ENCODE peak calls at places on chromosomes 6 and 20, in nine cellular contexts. L is cardiac muscle cell, Y is GM23338, D is left lung, P is osteoblast, K is mucosa of descending colon, R is esophagus muscularis mucosa, J is ascending aorta, N is stomach. Z is an unnamed sample.

GRCh38 chr6:20211941-20212391 is 303 bp downstream of the MBOAT1 start:
- DNase-seq in L (peak; percentile 64), J (no peak), D (peak; percentile 66), N (peak; percentile 60), R (peak; percentile 85), P (peak; percentile 48), Y (peak; percentile 73), K (peak; percentile 55), Z (peak; percentile 80)

GRCh38 chr20:5657190-5657872 is 92.9 kb upstream of the SHLD1 start:
- DNase-seq in L (peak; percentile 12), R (no peak), K (peak; percentile 52), J (no peak), D (peak; percentile 52), N (no peak), Y (no peak), P (peak; percentile 82), Z (no peak)

GRCh38 chr6:166387642-166388325 is 5.0 kb upstream of the MPC1 start:
- DNase-seq in L (no peak), R (no peak), N (no peak), P (no peak), K (no peak), J (no peak), D (no peak), Y (no peak), Z (no peak)

GRCh38 chr6:109672827-109673226 is 18.2 kb downstream of the AK9 start:
- DNase-seq in J (no peak), P (no peak), N (no peak), L (no peak), Y (no peak), R (no peak), K (no peak), D (no peak), Z (no peak)

GRCh38 chr20:50541606-50542041 is 31.4 kb downstream of the PTPN1 start:
- DNase-seq in N (no peak), L (no peak), D (no peak), J (no peak), Y (no peak), R (no peak), P (no peak), K (no peak), Z (no peak)

GRCh38 chr20:13515291-13515690 is 123.4 kb downstream of the TASP1 start:
- DNase-seq in K (no peak), L (no peak), D (no peak), Y (no peak), J (no peak), N (no peak), R (no peak), P (no peak), Z (no peak)

GRCh38 chr6:116059713-116060571 is 749 bp downstream of the FRK start:
- DNase-seq in D (peak; percentile 52), J (no peak), R (no peak), P (peak; percentile 19), N (peak; percentile 44), K (peak; percentile 60), Y (no peak), L (no peak), Z (no peak)

GRCh38 chr6:97586344-97586743 is 303.3 kb upstream of the MMS22L start:
- DNase-seq in N (no peak), Y (peak; percentile 68), R (no peak), D (no peak), L (peak; percentile 50), K (no peak), J (no peak), P (no peak), Z (no peak)

GRCh38 chr6:67759001-67759400 is 876.1 kb upstream of the ADGRB3 start:
- DNase-seq in P (no peak), L (no peak), R (no peak), K (no peak), D (no peak), J (no peak), Y (no peak), N (no peak), Z (no peak)

GRCh38 chr6:33914519-33915120 is 110.8 kb upstream of the MLN start:
- DNase-seq in J (no peak), R (no peak), P (no peak), K (peak; percentile 42), D (no peak), N (no peak), L (no peak), Y (no peak), Z (no peak)

GRCh38 chr6:85867595-85867994 is 224.9 kb upstream of the SYNCRIP start:
- DNase-seq in R (no peak), Y (no peak), D (no peak), J (no peak), P (no peak), K (no peak), L (no peak), N (no peak), Z (no peak)

GRCh38 chr6:121847806-121848522 is 412.5 kb downstream of the GJA1 start:
- DNase-seq in K (no peak), Y (peak; percentile 16), P (no peak), N (no peak), D (no peak), L (no peak), J (no peak), R (no peak), Z (no peak)

GRCh38 chr20:25251019-25251418 is 3.1 kb downstream of the PYGB start:
- DNase-seq in N (no peak), R (no peak), J (no peak), Y (no peak), D (no peak), P (no peak), L (no peak), K (no peak), Z (peak; percentile 44)

GRCh38 chr20:25252686-25253421 is 5.0 kb downstream of the PYGB start:
- DNase-seq in J (no peak), R (no peak), N (no peak), D (no peak), Y (no peak), K (peak; percentile 50), P (no peak), L (no peak), Z (no peak)

GRCh38 chr20:25252226-25252625 is 4.3 kb downstream of the PYGB start:
- DNase-seq in Y (no peak), D (no peak), N (no peak), K (peak; percentile 60), J (no peak), P (no peak), L (no peak), R (no peak), Z (peak; percentile 53)

GRCh38 chr20:25250508-25250907 is 2.6 kb downstream of the PYGB start:
- DNase-seq in J (no peak), P (peak; percentile 90), L (no peak), Y (no peak), D (no peak), K (no peak), R (no peak), N (no peak), Z (no peak)

DNA sequence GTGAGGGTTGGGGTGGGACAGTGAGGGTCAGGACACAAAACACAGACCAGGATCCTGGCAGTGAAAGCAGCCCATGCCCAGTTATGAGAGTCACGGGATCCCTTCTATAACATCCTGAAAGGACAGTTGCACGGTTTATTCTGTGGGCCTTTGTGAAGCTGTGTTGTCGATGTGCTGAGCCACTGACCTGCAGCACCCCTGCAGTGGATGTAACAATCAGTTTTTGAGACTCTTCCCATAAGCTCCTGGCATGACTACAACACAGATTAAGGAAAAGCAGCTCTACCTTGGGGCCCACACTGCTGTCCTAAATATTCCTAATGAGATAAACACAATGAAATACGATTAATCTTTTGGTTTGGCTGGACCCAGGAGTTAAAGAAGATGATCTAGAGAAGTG is 3.7 kb downstream of the PYGB start:
- DNase-seq in J (no peak), N (no peak), K (no peak), P (peak; percentile 79), D (no peak), R (no peak), L (no peak), Y (no peak), Z (no peak)
- H3K4me1 ChIP-seq in J (peaks cover 12% of the 10 kb centered on the region), N (peaks cover 68% of the 10 kb centered on the region), K (peaks cover 53% of the 10 kb centered on the region), P (peaks cover 63% of the 10 kb centered on the region), D (peaks cover 6% of the 10 kb centered on the region), R (peaks cover 83% of the 10 kb centered on the region), L (peaks cover 78% of the 10 kb centered on the region), Y (peaks cover 16% of the 10 kb centered on the region), Z (peaks cover 70% of the 10 kb centered on the region)

GRCh38 chr6:52547647-52548352 is 29.1 kb downstream of the TRAM2 start:
- DNase-seq in R (no peak), Y (no peak), J (no peak), K (peak; percentile 75), D (no peak), N (no peak), P (no peak), L (no peak), Z (no peak)
- TF ChIP-seq CTCF in R (no peak), Y (no peak), J (no peak), K (no peak), D (no peak), N (no peak), P (no peak), L (no peak), Z (no peak)

DNA sequence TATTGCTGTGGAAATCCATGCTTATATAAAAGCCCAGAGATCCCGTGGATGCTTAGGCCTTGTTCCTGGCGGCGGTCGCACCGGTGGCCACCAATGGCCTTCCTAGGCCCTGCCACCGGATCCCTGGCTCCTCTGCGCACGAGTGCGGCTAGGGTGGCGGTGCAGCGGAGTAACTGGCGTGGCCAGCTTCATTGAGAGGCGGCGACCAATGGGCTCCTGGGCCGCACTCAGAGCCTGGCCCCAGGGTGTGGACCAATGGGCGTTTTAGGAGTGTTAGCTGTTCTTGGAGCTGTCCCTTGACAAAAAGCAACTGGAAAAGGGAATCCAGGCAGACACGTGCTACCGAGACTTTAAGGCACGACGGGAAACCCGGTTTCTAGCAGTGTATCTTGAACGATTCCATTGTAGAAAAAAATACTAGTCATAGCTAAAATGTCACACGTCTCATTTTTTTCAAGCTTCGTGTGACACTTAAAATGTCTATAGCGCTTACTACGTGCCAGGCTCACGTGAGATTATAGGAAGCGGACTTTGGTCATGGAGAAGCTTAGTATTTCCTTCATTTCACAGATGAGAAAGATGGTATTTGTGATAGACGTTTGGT is 1.7 kb downstream of the AMD1 start:
- DNase-seq in L (peak; percentile 93), J (peak; percentile 74), Y (peak; percentile 92), D (peak; percentile 92), R (peak; percentile 96), N (peak; percentile 90), K (peak; percentile 91), P (peak; percentile 96), Z (peak; percentile 91)
- H3K4me1 ChIP-seq in L (peaks cover 41% of the 10 kb centered on the region), J (no peaks in the 10 kb centered on the region), Y (peaks cover 38% of the 10 kb centered on the region), D (peaks cover 8% of the 10 kb centered on the region), R (peaks cover 46% of the 10 kb centered on the region), N (peaks cover 36% of the 10 kb centered on the region), K (peaks cover 45% of the 10 kb centered on the region), P (peaks cover 40% of the 10 kb centered on the region), Z (peaks cover 47% of the 10 kb centered on the region)

GRCh38 chr20:32017711-32018251 is 7.5 kb downstream of the CCM2L start:
- DNase-seq in R (no peak), P (peak; percentile 86), N (peak; percentile 72), L (peak; percentile 55), D (no peak), K (peak; percentile 75), J (no peak), Y (peak; percentile 100), Z (no peak)
- TF ChIP-seq CTCF in R (no peak), P (no peak), N (peak; percentile 25), L (no peak), D (peak; percentile 19), K (no peak), J (no peak), Y (peak; percentile 82), Z (no peak)

GRCh38 chr6:42423244-42423643 is 28.5 kb downstream of the TRERF1 start:
- DNase-seq in Y (no peak), K (no peak), D (no peak), J (no peak), N (no peak), P (no peak), R (no peak), L (no peak), Z (no peak)
- H3K4me1 ChIP-seq in Y (peaks cover 23% of the 10 kb centered on the region), K (peaks cover 2% of the 10 kb centered on the region), D (no peaks in the 10 kb centered on the region), J (no peaks in the 10 kb centered on the region), N (peaks cover 7% of the 10 kb centered on the region), P (peaks cover 4% of the 10 kb centered on the region), R (peaks cover 11% of the 10 kb centered on the region), L (peaks cover 4% of the 10 kb centered on the region), Z (peaks cover 10% of the 10 kb centered on the region)

GRCh38 chr6:30149234-30149633 is 11.8 kb downstream of the TRIM10 start:
- DNase-seq in N (no peak), Y (no peak), L (no peak), P (no peak), J (no peak), D (no peak), K (no peak), R (peak; percentile 64), Z (no peak)
- TF ChIP-seq CTCF in N (no peak), Y (no peak), L (peak; percentile 3), P (no peak), J (no peak), D (no peak), K (no peak), R (no peak), Z (no peak)